ENCODE peak calls at places on chromosomes 11 and 22, in seven cellular contexts. E is GM23248; S is psoas muscle; N is mesenchymal stem cell; Q is ovary; R is CD4-positive, alpha-beta memory T cell; P is neuronal stem cell. A is an unnamed sample.

GRCh38 chr11:14380947-14381555 is 22.1 kb upstream of the RRAS2 start:
- DNase-seq in Q (peak; percentile 84), R (peak; percentile 44), S (peak; percentile 88), P (peak; percentile 42), N (peak; percentile 65), E (peak; percentile 79), A (peak; percentile 74)

GRCh38 chr11:6599884-6600390 is 3.5 kb downstream of the RRP8 start:
- DNase-seq in N (no peak), Q (no peak), P (no peak), R (no peak), E (no peak), S (no peak), A (no peak)

GRCh38 chr11:35647535-35648092 is 15.0 kb upstream of the TRIM44 start:
- DNase-seq in R (no peak), Q (no peak), P (no peak), E (no peak), S (no peak), N (no peak), A (no peak)

GRCh38 chr11:85685820-85686459 is at the start of gene CCDC89:
- DNase-seq in E (peak; percentile 98), Q (peak; percentile 85), R (no peak), N (peak; percentile 62), P (no peak), S (peak; percentile 85), A (no peak)

GRCh38 chr11:46208803-46209202 is 68.7 kb upstream of the CREB3L1 start:
- DNase-seq in S (no peak), Q (no peak), N (no peak), E (no peak), P (no peak), R (no peak), A (no peak)

GRCh38 chr22:36528336-36528735 is 630 bp downstream of the EIF3D start:
- DNase-seq in N (peak; percentile 59), R (no peak), Q (no peak), E (peak; percentile 68), P (no peak), S (no peak), A (no peak)

GRCh38 chr11:73598719-73599379 is 937 bp upstream of the FAM168A start:
- DNase-seq in E (no peak), R (no peak), Q (no peak), N (no peak), P (no peak), S (no peak), A (no peak)

GRCh38 chr11:1559103-1559951 is 12.7 kb downstream of the DUSP8 start:
- DNase-seq in E (peak; percentile 89), S (peak; percentile 97), R (no peak), N (peak; percentile 25), P (no peak), Q (peak; percentile 67), A (no peak)

GRCh38 chr11:44235765-44236201 is 74.2 kb downstream of the ALX4 start:
- DNase-seq in R (no peak), S (no peak), E (no peak), N (peak; percentile 17), P (no peak), Q (no peak), A (no peak)

GRCh38 chr11:94563176-94563847 is 3.9 kb upstream of the PIWIL4 start:
- DNase-seq in R (no peak), S (no peak), P (no peak), Q (no peak), E (peak; percentile 90), N (peak; percentile 67), A (no peak)

GRCh38 chr11:120203626-120204025 is 7.2 kb upstream of the OAF start:
- DNase-seq in P (no peak), S (no peak), R (no peak), Q (no peak), N (no peak), E (no peak), A (no peak)

GRCh38 chr11:18312663-18313420 is 9.1 kb downstream of the HPS5 start:
- DNase-seq in R (no peak), Q (no peak), P (no peak), S (no peak), E (peak; percentile 54), N (peak; percentile 17), A (no peak)

GRCh38 chr11:68966894-68967780 is 13.6 kb downstream of the MRGPRD start:
- DNase-seq in R (no peak), N (no peak), E (no peak), S (no peak), P (no peak), Q (no peak), A (no peak)

GRCh38 chr11:9858822-9859221 is 194.9 kb downstream of the SWAP70 start:
- DNase-seq in P (no peak), E (peak; percentile 14), N (peak; percentile 59), R (no peak), S (no peak), Q (no peak), A (no peak)

GRCh38 chr11:129374993-129375721 is 491 bp upstream of the BARX2 start:
- DNase-seq in Q (no peak), R (no peak), S (no peak), P (peak; percentile 44), N (peak; percentile 15), E (peak; percentile 22), A (no peak)

GRCh38 chr11:70851308-70851707 is 401.1 kb downstream of the SHANK2 start:
- DNase-seq in R (no peak), E (no peak), S (no peak), N (no peak), P (no peak), Q (no peak), A (no peak)

GRCh38 chr11:70849031-70849430 is 403.3 kb downstream of the SHANK2 start:
- DNase-seq in E (no peak), Q (no peak), N (no peak), P (no peak), R (no peak), S (no peak), A (no peak)

GRCh38 chr11:70845761-70846160 is 406.6 kb downstream of the SHANK2 start:
- DNase-seq in E (no peak), Q (no peak), R (no peak), N (no peak), P (no peak), S (no peak), A (no peak)

GRCh38 chr11:70846781-70847400 is 405.5 kb downstream of the SHANK2 start:
- DNase-seq in S (no peak), P (no peak), E (no peak), R (no peak), N (no peak), Q (no peak), A (no peak)

GRCh38 chr11:70848243-70848750 is 404.1 kb downstream of the SHANK2 start:
- DNase-seq in R (no peak), P (no peak), S (no peak), Q (no peak), E (no peak), N (no peak), A (no peak)
- H3K9me3 ChIP-seq in R (no peaks in the 10 kb centered on the region), P (no peaks in the 10 kb centered on the region), S (no peaks in the 10 kb centered on the region), Q (no peaks in the 10 kb centered on the region), E (no peaks in the 10 kb centered on the region), N (no peaks in the 10 kb centered on the region), A (no peaks in the 10 kb centered on the region)

DNA sequence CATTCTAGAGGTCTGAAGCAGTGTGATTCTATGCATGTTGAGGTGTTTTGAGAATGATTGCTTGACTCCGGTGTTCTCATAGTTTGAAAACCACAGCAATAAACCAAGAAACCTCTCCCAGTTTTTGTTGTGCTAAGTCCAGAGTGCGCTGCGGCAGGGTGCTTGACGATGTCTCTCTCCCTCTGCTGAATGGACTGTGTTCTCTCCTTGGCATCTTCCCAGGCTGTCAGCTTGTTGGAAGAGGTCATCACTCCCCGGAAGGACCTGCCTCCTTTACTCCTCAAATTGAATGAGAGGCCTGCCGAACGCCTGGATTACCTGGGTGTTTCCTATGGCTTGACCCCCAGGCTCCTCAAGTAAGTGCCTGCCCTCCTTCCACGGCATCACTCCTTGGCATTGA is 31.0 kb downstream of the NAT10 start:
- DNase-seq in E (no peak), S (no peak), R (no peak), Q (no peak), P (no peak), N (no peak), A (no peak)
- H3K36me3 ChIP-seq in E (peaks cover 43% of the 10 kb centered on the region), S (peaks cover 27% of the 10 kb centered on the region), R (peaks cover 84% of the 10 kb centered on the region), Q (peaks cover 3% of the 10 kb centered on the region), P (peaks cover 96% of the 10 kb centered on the region), N (peaks cover 80% of the 10 kb centered on the region), A (peaks cover 72% of the 10 kb centered on the region)

GRCh38 chr22:49101225-49101624 is 726.4 kb downstream of the BRD1 start:
- DNase-seq in S (no peak), R (no peak), N (no peak), Q (no peak), P (no peak), E (no peak), A (no peak)
- H3K9me3 ChIP-seq in S (no peaks in the 10 kb centered on the region), R (no peaks in the 10 kb centered on the region), N (no peaks in the 10 kb centered on the region), Q (no peaks in the 10 kb centered on the region), P (no peaks in the 10 kb centered on the region), E (no peaks in the 10 kb centered on the region), A (no peaks in the 10 kb centered on the region)

GRCh38 chr22:19051381-19051780 is 70.8 kb downstream of the DGCR2 start:
- DNase-seq in R (no peak), Q (no peak), N (no peak), S (no peak), E (no peak), P (no peak), A (no peak)
- H3K36me3 ChIP-seq in R (peaks cover 51% of the 10 kb centered on the region), Q (no peaks in the 10 kb centered on the region), N (peaks cover 56% of the 10 kb centered on the region), S (peaks cover 3% of the 10 kb centered on the region), E (peaks cover 19% of the 10 kb centered on the region), P (peaks cover 91% of the 10 kb centered on the region), A (peaks cover 40% of the 10 kb centered on the region)

DNA sequence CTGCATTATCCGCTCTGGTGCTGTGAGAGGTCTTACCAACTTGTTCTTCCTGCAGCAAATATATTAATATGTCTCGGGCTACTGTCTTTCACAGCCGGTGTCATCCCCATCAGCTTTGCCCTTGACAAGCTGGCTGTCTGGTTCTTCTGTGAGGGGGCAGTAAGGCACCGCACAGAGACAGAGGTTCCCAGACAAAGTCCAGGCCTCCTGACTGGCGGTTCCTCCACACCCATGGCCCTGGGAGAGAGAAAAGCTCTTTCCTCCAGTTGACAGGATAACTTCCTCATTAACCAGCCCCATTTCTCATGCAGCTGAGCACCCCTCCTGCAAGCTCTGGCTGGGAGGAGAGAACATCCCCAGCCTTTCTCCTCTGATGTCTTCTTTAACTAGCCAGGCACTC is 212.5 kb upstream of the SEZ6L start:
- DNase-seq in R (no peak), E (no peak), S (no peak), Q (no peak), P (no peak), N (no peak), A (no peak)
- H3K9me3 ChIP-seq in R (no peaks in the 10 kb centered on the region), E (no peaks in the 10 kb centered on the region), S (no peaks in the 10 kb centered on the region), Q (no peaks in the 10 kb centered on the region), P (no peaks in the 10 kb centered on the region), N (no peaks in the 10 kb centered on the region), A (no peaks in the 10 kb centered on the region)

DNA sequence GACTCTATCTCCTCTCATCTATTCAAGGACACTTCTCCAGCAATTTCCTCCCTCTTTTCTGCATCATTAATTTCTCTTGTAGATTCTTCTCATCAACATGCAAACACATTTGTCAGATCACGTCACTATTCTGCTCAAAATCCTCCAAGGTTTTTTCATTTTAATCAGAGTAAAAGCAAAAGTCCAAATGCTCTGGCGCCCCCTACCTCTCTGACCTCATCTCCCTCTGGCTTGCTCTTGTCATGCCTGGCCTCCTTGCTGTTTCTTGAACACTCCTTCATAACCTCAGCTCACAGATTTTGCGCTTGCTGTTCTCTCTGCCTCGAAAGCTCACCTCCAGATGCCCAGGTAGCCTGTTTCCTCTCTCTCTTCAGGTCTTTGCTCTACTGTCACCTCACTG is 22.4 kb downstream of the RTCB start:
- DNase-seq in E (peak; percentile 45), P (no peak), N (peak; percentile 20), S (no peak), R (no peak), Q (no peak), A (no peak)
- H3K36me3 ChIP-seq in E (peaks cover 51% of the 10 kb centered on the region), P (peaks cover 92% of the 10 kb centered on the region), N (peaks cover 54% of the 10 kb centered on the region), S (peaks cover 22% of the 10 kb centered on the region), R (peaks cover 36% of the 10 kb centered on the region), Q (no peaks in the 10 kb centered on the region), A (peaks cover 42% of the 10 kb centered on the region)